ENCODE peak calls at places on chromosome 9, in ten cellular contexts. S is neural crest cell; Z is uterus; N is glutamatergic neuron; I is GF-D8; W is adrenal gland; X is GDM1; J is stimulated activated CD4-positive, alpha-beta T cell treated with anti-CD3 and anti-CD28 coated beads, Interleukin-2, amount 100 ng/mL, for 24 hours; M is GM23248; U is nephron progenitor cell. K is an unnamed sample.

GRCh38 chr9:5478214-5478613 is 27.9 kb downstream of the CD274 start:
- DNase-seq in I (no peak), N (no peak), M (no peak), U (no peak), X (no peak), Z (no peak), W (no peak), J (no peak), S (no peak), K (no peak)

GRCh38 chr9:70563437-70564204 is 149.2 kb upstream of the KLF9 start:
- DNase-seq in Z (no peak), U (no peak), X (peak), N (no peak), W (no peak), I (peak), J (peak), M (peak), S (no peak), K (no peak)

GRCh38 chr9:118785456-118785855 is 583.8 kb downstream of the BRINP1 start:
- DNase-seq in S (no peak), J (no peak), I (no peak), X (no peak), Z (no peak), W (no peak), U (no peak), M (no peak), N (no peak), K (no peak)

GRCh38 chr9:6055213-6055612 is 39.8 kb upstream of the RANBP6 start:
- DNase-seq in N (no peak), M (peak), U (peak), S (peak), I (peak), Z (peak), J (no peak), W (peak), X (peak), K (peak)

GRCh38 chr9:70259512-70259802 is 679 bp downstream of the SMC5 start:
- DNase-seq in U (no peak), X (no peak), S (no peak), I (no peak), M (no peak), W (no peak), J (no peak), Z (no peak), N (no peak), K (no peak)

GRCh38 chr9:135812961-135813360 is 94.4 kb downstream of the CAMSAP1 start:
- DNase-seq in N (no peak), U (no peak), J (no peak), X (no peak), I (no peak), S (no peak), M (no peak), Z (no peak), W (no peak), K (no peak)

GRCh38 chr9:37820142-37820541 is 19.5 kb downstream of the DCAF10 start:
- DNase-seq in M (no peak), S (no peak), U (no peak), X (no peak), I (no peak), N (no peak), W (no peak), J (no peak), Z (no peak), K (no peak)

GRCh38 chr9:133961226-133962165 is 30.6 kb downstream of the VAV2 start:
- DNase-seq in M (no peak), J (no peak), N (peak), Z (no peak), W (peak), S (no peak), X (no peak), I (no peak), U (no peak), K (no peak)

GRCh38 chr9:129393064-129393463 is 215.0 kb upstream of the IER5L start:
- DNase-seq in N (no peak), M (no peak), W (no peak), S (no peak), U (no peak), X (no peak), J (no peak), I (no peak), Z (no peak), K (no peak)

GRCh38 chr9:96484521-96484931 is 34.6 kb downstream of the HABP4 start:
- DNase-seq in N (no peak), X (no peak), S (no peak), I (no peak), M (peak), U (no peak), J (no peak), Z (no peak), W (no peak), K (no peak)

GRCh38 chr9:125850763-125851162 is 103.6 kb downstream of the PBX3 start:
- DNase-seq in M (peak), I (no peak), U (no peak), S (no peak), N (no peak), W (no peak), X (no peak), J (no peak), Z (no peak), K (no peak)